ENCODE peak calls at places on chromosomes 7 and 10, in eight cellular contexts. T is H54; K is epithelial cell of proximal tubule; V is effector CD4-positive, alpha-beta T cell; X is Calu3; C is adipocyte; S is mesenchymal stem cell; W is ELR. F is an unnamed sample.

GRCh38 chr10:74490551-74490950 is 335.8 kb upstream of the KAT6B start:
- DNase-seq in T (no peak), K (no peak), V (no peak), X (no peak), C (no peak), S (no peak), W (no peak), F (no peak)

GRCh38 chr10:132515811-132516726 is 21.5 kb upstream of the INPP5A start:
- DNase-seq in T (no peak), K (no peak), V (no peak), X (no peak), C (no peak), S (no peak), W (no peak), F (no peak)

GRCh38 chr7:138900040-138900828 is 81.0 kb downstream of the KIAA1549 start:
- DNase-seq in T (no peak), K (no peak), V (no peak), X (no peak), C (no peak), S (no peak), W (peak), F (no peak)

GRCh38 chr10:122980209-122981065 is at the start of gene PSTK:
- DNase-seq in T (peak), K (peak), V (peak), X (peak), C (peak), S (peak), W (peak), F (peak)

GRCh38 chr10:58644311-58644710 is 131.6 kb downstream of the BICC1 start:
- DNase-seq in T (no peak), K (no peak), V (no peak), X (peak), C (no peak), S (no peak), W (no peak), F (no peak)

GRCh38 chr7:36661135-36661840 is 63.0 kb downstream of the AOAH start:
- DNase-seq in T (peak), K (peak), V (no peak), X (no peak), C (no peak), S (no peak), W (peak), F (no peak)

GRCh38 chr10:127374074-127374680 is 174.9 kb upstream of the NPS start:
- DNase-seq in T (no peak), K (no peak), V (no peak), X (no peak), C (no peak), S (no peak), W (no peak), F (no peak)

GRCh38 chr7:90749774-90750173 is 153.7 kb downstream of the CDK14 start:
- DNase-seq in T (no peak), K (no peak), V (no peak), X (no peak), C (no peak), S (peak), W (peak), F (no peak)

GRCh38 chr7:19747740-19748339 is 25.6 kb downstream of the TMEM196 start:
- DNase-seq in T (peak), K (peak), V (no peak), X (peak), C (peak), S (peak), W (peak), F (peak)

GRCh38 chr7:99079104-99079503 is 64.8 kb downstream of the SMURF1 start:
- DNase-seq in T (no peak), K (no peak), V (no peak), X (no peak), C (no peak), S (no peak), W (no peak), F (no peak)

F was measured in NCI-H2029 treated with DMSO at 0.1 percent for 48 hours.